ENCODE peak calls at places on chromosomes 6 and 20, in six cellular contexts. U is endodermal cell, A is fibroblast of mammary gland, Q is cardiac fibroblast, C is neural progenitor cell, M is SK-N-SH. X is an unnamed sample.

GRCh38 chr20:63553251-63553932 is 567 bp upstream of the FNDC11 start:
- DNase-seq in M (peak; percentile 98), U (peak; percentile 99), A (peak; percentile 79), C (peak; percentile 95), Q (peak; percentile 90), X (peak; percentile 89)

GRCh38 chr20:17593902-17594301 is 24.0 kb downstream of the DSTN start:
- DNase-seq in U (no peak), A (no peak), M (no peak), C (no peak), Q (no peak), X (no peak)

GRCh38 chr20:63288581-63289251 is 4.3 kb upstream of the COL20A1 start:
- DNase-seq in M (no peak), U (no peak), Q (no peak), A (no peak), C (no peak), X (no peak)

GRCh38 chr6:154962751-154963150 is 32.4 kb upstream of the TIAM2 start:
- DNase-seq in Q (peak; percentile 67), C (no peak), A (peak; percentile 83), M (no peak), U (no peak), X (no peak)

GRCh38 chr20:63686492-63687321 is 9.7 kb upstream of the TNFRSF6B start:
- DNase-seq in M (no peak), Q (peak; percentile 92), C (peak; percentile 31), U (no peak), A (peak; percentile 90), X (no peak)

GRCh38 chr20:63461364-63461763 is 11.1 kb downstream of the KCNQ2 start:
- DNase-seq in A (no peak), M (no peak), C (peak; percentile 78), Q (no peak), U (peak; percentile 86), X (no peak)

GRCh38 chr6:5759571-5759970 is 247.2 kb downstream of the NRN1 start:
- DNase-seq in Q (no peak), C (no peak), A (no peak), U (peak; percentile 5), M (no peak), X (no peak)

GRCh38 chr6:169097336-169098052 is 156.2 kb downstream of the THBS2 start:
- DNase-seq in A (peak; percentile 98), U (no peak), C (peak; percentile 47), Q (peak; percentile 94), M (no peak), X (no peak)

GRCh38 chr20:34859367-34859766 is 13.3 kb downstream of the GGT7 start:
- DNase-seq in C (no peak), Q (no peak), A (no peak), M (no peak), U (no peak), X (peak; percentile 74)

GRCh38 chr20:40467703-40468411 is 221.2 kb downstream of the MAFB start:
- DNase-seq in U (no peak), Q (no peak), A (no peak), C (no peak), M (no peak), X (no peak)

GRCh38 chr20:48381353-48382120 is 446.3 kb downstream of the PREX1 start:
- DNase-seq in A (no peak), M (no peak), C (no peak), Q (no peak), U (no peak), X (no peak)

GRCh38 chr20:24653306-24653705 is 183.9 kb downstream of the SYNDIG1 start:
- DNase-seq in C (no peak), M (no peak), U (no peak), A (no peak), Q (no peak), X (no peak)

GRCh38 chr20:25084616-25085187 is 2.8 kb upstream of the VSX1 start:
- DNase-seq in Q (no peak), U (peak; percentile 72), A (no peak), M (no peak), C (peak; percentile 50), X (no peak)

GRCh38 chr20:10591956-10592521 is 81.8 kb downstream of the JAG1 start:
- DNase-seq in C (no peak), U (no peak), A (no peak), M (no peak), Q (no peak), X (no peak)

GRCh38 chr6:6790891-6791290 is 202.4 kb downstream of the LY86 start:
- DNase-seq in U (no peak), M (no peak), C (no peak), A (no peak), Q (no peak), X (no peak)

GRCh38 chr20:62589720-62590119 is 52.6 kb upstream of the SLCO4A1 start:
- DNase-seq in C (no peak), U (no peak), M (no peak), A (no peak), Q (no peak), X (no peak)

GRCh38 chr20:21315138-21315537 is 12.0 kb downstream of the XRN2 start:
- DNase-seq in C (no peak), A (peak; percentile 90), M (no peak), U (no peak), Q (peak; percentile 87), X (no peak)

GRCh38 chr20:52731086-52731485 is 241.1 kb upstream of the TSHZ2 start:
- DNase-seq in A (no peak), U (peak; percentile 47), Q (no peak), C (peak; percentile 78), M (no peak), X (no peak)

GRCh38 chr6:125945378-125946141 is 11.0 kb upstream of the HINT3 start:
- DNase-seq in Q (peak; percentile 71), A (no peak), C (no peak), U (no peak), M (no peak), X (no peak)

GRCh38 chr20:44615876-44616603 is 33.7 kb downstream of the PKIG start:
- DNase-seq in A (no peak), C (no peak), M (no peak), U (no peak), Q (no peak), X (no peak)

GRCh38 chr6:44010411-44011349 is 116.6 kb downstream of the MRPL14 start:
- DNase-seq in A (peak; percentile 99), C (no peak), M (no peak), Q (peak; percentile 88), U (peak; percentile 55), X (no peak)

GRCh38 chr20:40984496-40984895 is 44.1 kb upstream of the TOP1 start:
- DNase-seq in A (no peak), U (no peak), M (no peak), Q (no peak), C (no peak), X (no peak)

GRCh38 chr6:80548496-80548895 is 442.0 kb downstream of the BCKDHB start:
- DNase-seq in M (no peak), U (no peak), A (peak; percentile 84), Q (peak; percentile 80), C (no peak), X (no peak)

GRCh38 chr20:50916257-50916656 is 15.0 kb downstream of the ADNP start:
- DNase-seq in A (peak; percentile 70), U (no peak), C (no peak), M (no peak), Q (peak; percentile 52), X (no peak)

GRCh38 chr6:150765457-150765764 is 100.1 kb upstream of the MTHFD1L start:
- DNase-seq in U (no peak), A (no peak), C (no peak), M (no peak), Q (no peak), X (no peak)

GRCh38 chr6:36805107-36805797 is 34.0 kb downstream of the CPNE5 start:
- DNase-seq in U (no peak), C (peak; percentile 57), A (no peak), Q (no peak), M (no peak), X (no peak)

GRCh38 chr6:29499704-29500103 is 11.9 kb upstream of the MAS1L start:
- DNase-seq in U (peak; percentile 13), C (no peak), A (no peak), Q (no peak), M (no peak), X (no peak)

GRCh38 chr6:134741193-134741521 is 208.7 kb downstream of the ALDH8A1 start:
- DNase-seq in A (no peak), M (peak; percentile 43), U (peak; percentile 78), C (peak; percentile 32), Q (no peak), X (no peak)
- TF ChIP-seq CTCF in A (no peak), M (peak; percentile 34), U (peak; percentile 76), C (peak; percentile 41), Q (peak; percentile 14), X (peak; percentile 54)

DNA sequence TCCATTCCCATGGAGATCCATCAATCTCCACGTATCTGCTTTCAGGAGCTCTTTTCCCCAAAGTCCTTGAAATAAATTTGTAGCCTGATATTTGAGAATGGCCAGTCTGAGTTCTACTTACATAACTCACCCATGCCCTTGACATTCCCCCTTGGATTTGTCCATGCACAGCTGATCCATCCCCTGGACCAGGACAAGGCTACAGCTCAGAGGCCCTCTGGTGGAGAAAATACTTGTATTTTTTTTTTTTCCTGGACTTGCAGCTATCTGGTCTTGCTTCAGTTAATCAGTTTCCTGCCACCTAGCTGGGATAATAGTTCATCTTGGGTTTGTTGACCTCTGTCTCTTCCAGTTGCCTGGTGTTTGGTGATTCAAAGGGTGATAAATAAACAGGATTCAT is 467.6 kb downstream of the DHX35 start:
- DNase-seq in U (no peak), M (peak; percentile 24), Q (no peak), C (peak; percentile 27), A (peak; percentile 19), X (no peak)
- TF ChIP-seq CTCF in U (peak; percentile 77), M (peak; percentile 24), Q (no peak), C (peak; percentile 55), A (peak; percentile 28), X (peak; percentile 61)

DNA sequence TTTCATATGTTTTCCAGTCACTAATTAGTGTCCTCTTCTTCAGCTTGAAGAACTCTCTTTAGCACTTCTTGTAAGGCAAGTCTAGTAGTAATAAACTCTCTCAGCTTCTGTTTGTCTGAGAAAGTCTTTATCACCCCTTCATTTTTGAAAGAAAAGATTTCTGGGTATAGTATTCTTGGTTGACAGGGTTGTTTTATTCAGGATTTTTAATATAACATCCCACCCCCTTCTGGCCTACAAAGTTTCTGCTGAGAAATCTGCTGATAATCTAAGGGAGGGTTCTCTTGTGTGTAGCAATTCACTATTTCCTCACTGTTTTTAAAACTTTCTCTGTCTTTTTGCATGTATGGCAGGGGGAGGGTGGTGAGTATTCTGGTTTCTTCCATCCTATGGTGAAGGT is 9.6 kb upstream of the WFDC11 start:
- DNase-seq in M (no peak), Q (no peak), C (no peak), A (no peak), U (no peak), X (no peak)
- TF ChIP-seq CTCF in M (no peak), Q (no peak), C (no peak), A (no peak), U (no peak), X (no peak)

GRCh38 chr6:53858913-53859312 is 64.1 kb downstream of the LRRC1 start:
- DNase-seq in C (no peak), A (no peak), Q (no peak), U (no peak), M (no peak), X (no peak)

GRCh38 chr6:53861543-53861942 is 66.7 kb downstream of the LRRC1 start:
- DNase-seq in Q (no peak), U (no peak), M (no peak), C (no peak), A (no peak), X (no peak)

GRCh38 chr6:53860511-53860910 is 65.7 kb downstream of the LRRC1 start:
- DNase-seq in A (no peak), C (peak; percentile 24), M (no peak), Q (no peak), U (no peak), X (no peak)

GRCh38 chr6:53866231-53866630 is 71.4 kb downstream of the LRRC1 start:
- DNase-seq in M (no peak), C (no peak), U (no peak), A (no peak), Q (peak; percentile 6), X (no peak)

GRCh38 chr6:53862517-53863457 is 68.0 kb downstream of the LRRC1 start:
- DNase-seq in U (no peak), C (no peak), A (peak; percentile 67), M (no peak), Q (peak; percentile 67), X (no peak)
- TF ChIP-seq CTCF in U (no peak), C (no peak), A (no peak), M (no peak), Q (no peak), X (no peak)